ENCODE peak calls at places on chromosome 11, in six cellular contexts. A is heart left ventricle, E is HFF-Myc, H is BE2C, D is lower leg skin, W is neural progenitor cell. S is an unnamed sample.

GRCh38 chr11:33618363-33618735 is 82.3 kb downstream of the C11orf91 start:
- DNase-seq in W (no peak), E (no peak), H (no peak), A (no peak), D (no peak), S (no peak)

GRCh38 chr11:21177379-21177778 is 508.0 kb downstream of the NELL1 start:
- DNase-seq in A (no peak), D (no peak), E (no peak), W (no peak), H (no peak), S (no peak)

GRCh38 chr11:5380740-5381342 is 2.8 kb upstream of the OR51M1 start:
- DNase-seq in A (no peak), H (peak; percentile 30), D (no peak), E (peak; percentile 32), W (peak; percentile 83), S (peak; percentile 71)

GRCh38 chr11:125603207-125603606 is 10.6 kb downstream of the STT3A start:
- DNase-seq in W (no peak), E (no peak), D (no peak), A (no peak), H (no peak), S (peak; percentile 10)

GRCh38 chr11:18749681-18750319 is 23.8 kb upstream of the IGSF22 start:
- DNase-seq in D (no peak), H (peak; percentile 32), E (peak; percentile 39), A (no peak), W (no peak), S (peak; percentile 65)

GRCh38 chr11:94934362-94934761 is 39.0 kb downstream of the CWC15 start:
- DNase-seq in D (no peak), W (peak; percentile 56), A (no peak), H (peak; percentile 63), E (peak; percentile 61), S (peak; percentile 78)

GRCh38 chr11:112612283-112612849 is 348.9 kb upstream of the NCAM1 start:
- DNase-seq in A (no peak), H (peak; percentile 57), D (no peak), E (no peak), W (peak; percentile 65), S (no peak)

GRCh38 chr11:61138940-61139339 is 22.3 kb downstream of the VPS37C start:
- DNase-seq in E (no peak), H (no peak), A (no peak), D (no peak), W (no peak), S (peak; percentile 80)

GRCh38 chr11:69859275-69859934 is 40.2 kb upstream of the FGF3 start:
- DNase-seq in E (no peak), W (no peak), H (no peak), A (no peak), D (peak; percentile 39), S (no peak)

GRCh38 chr11:127451852-127452251 is 451.3 kb upstream of the KIRREL3 start:
- DNase-seq in E (no peak), D (no peak), H (no peak), W (no peak), A (peak; percentile 68), S (no peak)

GRCh38 chr11:111069076-111069475 is 176.4 kb upstream of the POU2AF2 start:
- DNase-seq in W (peak; percentile 15), H (no peak), D (no peak), A (no peak), E (peak; percentile 10), S (peak; percentile 86)

GRCh38 chr11:67664696-67665536 is 9.5 kb downstream of the ALDH3B2 start:
- DNase-seq in H (no peak), D (peak; percentile 67), A (no peak), E (no peak), W (no peak), S (no peak)

GRCh38 chr11:116563028-116563712 is 209.6 kb downstream of the BUD13 start:
- DNase-seq in W (no peak), A (no peak), H (peak; percentile 59), E (no peak), D (no peak), S (peak; percentile 44)

GRCh38 chr11:24932110-24933000 is 435.5 kb downstream of the LUZP2 start:
- DNase-seq in H (peak; percentile 42), A (no peak), E (no peak), D (peak; percentile 79), W (no peak), S (no peak)

GRCh38 chr11:77066229-77067023 is at the start of gene CAPN5:
- DNase-seq in D (peak; percentile 97), W (peak; percentile 98), A (peak; percentile 96), H (peak; percentile 98), E (peak; percentile 58), S (peak; percentile 93)
- TF ChIP-seq CTCF in D (no peak), W (peak; percentile 50), A (peak; percentile 49), H (peak; percentile 38), E (peak; percentile 29), S (peak; percentile 35)

GRCh38 chr11:1296287-1296686 is 13.1 kb downstream of the TOLLIP start:
- DNase-seq in A (no peak), D (peak; percentile 50), W (no peak), E (no peak), H (no peak), S (no peak)
- H3K4me3 ChIP-seq in A (no peak overlapping the region), D (no peak overlapping the region), W (no peak overlapping the region), E (no peak overlapping the region), H (no peak overlapping the region), S (no peak overlapping the region)

GRCh38 chr11:43558556-43559127 is 121.9 kb upstream of the HSD17B12 start:
- DNase-seq in D (peak; percentile 53), H (no peak), A (no peak), W (no peak), E (no peak), S (no peak)

GRCh38 chr11:43558056-43558455 is 122.5 kb upstream of the HSD17B12 start:
- DNase-seq in E (no peak), A (no peak), D (peak; percentile 10), W (peak; percentile 57), H (no peak), S (no peak)

GRCh38 chr11:43556892-43557291 is 123.6 kb upstream of the HSD17B12 start:
- DNase-seq in E (no peak), A (no peak), H (no peak), D (peak; percentile 52), W (no peak), S (no peak)

GRCh38 chr11:43556269-43556668 is 124.3 kb upstream of the HSD17B12 start:
- DNase-seq in D (peak; percentile 75), H (no peak), A (no peak), W (no peak), E (no peak), S (no peak)

GRCh38 chr11:43557553-43558031 is 122.9 kb upstream of the HSD17B12 start:
- DNase-seq in E (no peak), D (peak; percentile 56), A (no peak), W (peak; percentile 74), H (no peak), S (no peak)
- TF ChIP-seq CTCF in E (peak; percentile 10), D (no peak), A (peak; percentile 50), W (peak; percentile 32), H (no peak), S (peak; percentile 32)

GRCh38 chr11:65778901-65779668 is 1.7 kb downstream of the AP5B1 start:
- DNase-seq in A (no peak), H (no peak), D (peak; percentile 82), E (no peak), W (no peak), S (no peak)
- H3K4me3 ChIP-seq in A (peak overlapping the region; percentile 67), H (no peak overlapping the region), D (no peak overlapping the region), E (peak overlapping the region; percentile 76), W (peak overlapping the region; percentile 83), S (peak overlapping the region; percentile 53)

DNA sequence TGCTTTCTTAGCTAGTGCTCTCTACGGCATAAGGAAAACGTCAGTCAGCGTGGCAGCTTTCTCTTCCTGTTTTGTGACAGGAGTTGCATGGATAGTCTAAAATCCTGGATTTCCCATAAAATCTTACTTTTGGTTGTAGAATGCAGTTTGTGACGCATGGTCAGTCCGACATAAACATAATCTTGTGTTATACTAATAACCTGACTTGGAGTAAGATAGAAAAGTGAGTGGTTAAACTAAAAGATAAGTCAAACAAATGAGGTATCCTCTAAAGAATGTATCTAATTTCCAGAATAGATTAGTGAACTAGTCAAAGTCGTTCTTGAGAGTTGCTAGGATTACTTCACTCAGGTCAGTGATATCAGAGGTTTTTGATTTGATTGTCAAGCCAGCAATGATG is 157.6 kb downstream of the PGR start:
- DNase-seq in D (no peak), H (no peak), E (no peak), W (no peak), A (no peak), S (no peak)
- TF ChIP-seq CTCF in D (no peak), H (no peak), E (no peak), W (no peak), A (no peak), S (no peak)

GRCh38 chr11:66048525-66049313 is at the start of gene GAL3ST3:
- DNase-seq in E (no peak), H (no peak), A (no peak), D (no peak), W (peak; percentile 88), S (no peak)
- H3K4me3 ChIP-seq in E (no peak within 1 kb of the TSS), H (peak within 1 kb of the TSS; percentile 35), A (peak within 1 kb of the TSS; percentile 29), D (no peak within 1 kb of the TSS), W (peak within 1 kb of the TSS; percentile 86), S (peak within 1 kb of the TSS; percentile 29)

GRCh38 chr11:66489636-66490035 is 9.4 kb downstream of the DPP3 start:
- DNase-seq in H (no peak), E (no peak), W (no peak), A (no peak), D (no peak), S (no peak)

GRCh38 chr11:66493124-66493523 is 12.9 kb downstream of the DPP3 start:
- DNase-seq in A (no peak), H (no peak), W (no peak), E (no peak), D (no peak), S (no peak)

GRCh38 chr11:66492161-66492865 is 12.1 kb downstream of the DPP3 start:
- DNase-seq in H (no peak), E (no peak), D (no peak), A (no peak), W (no peak), S (peak; percentile 14)

GRCh38 chr11:66488957-66489356 is 8.7 kb downstream of the DPP3 start:
- DNase-seq in H (no peak), A (no peak), E (no peak), W (no peak), D (no peak), S (no peak)

GRCh38 chr11:66491315-66491935 is 11.2 kb downstream of the DPP3 start:
- DNase-seq in D (no peak), E (no peak), H (no peak), A (no peak), W (peak; percentile 59), S (no peak)
- TF ChIP-seq CTCF in D (no peak), E (peak; percentile 41), H (peak; percentile 49), A (no peak), W (peak; percentile 59), S (peak; percentile 65)

DNA sequence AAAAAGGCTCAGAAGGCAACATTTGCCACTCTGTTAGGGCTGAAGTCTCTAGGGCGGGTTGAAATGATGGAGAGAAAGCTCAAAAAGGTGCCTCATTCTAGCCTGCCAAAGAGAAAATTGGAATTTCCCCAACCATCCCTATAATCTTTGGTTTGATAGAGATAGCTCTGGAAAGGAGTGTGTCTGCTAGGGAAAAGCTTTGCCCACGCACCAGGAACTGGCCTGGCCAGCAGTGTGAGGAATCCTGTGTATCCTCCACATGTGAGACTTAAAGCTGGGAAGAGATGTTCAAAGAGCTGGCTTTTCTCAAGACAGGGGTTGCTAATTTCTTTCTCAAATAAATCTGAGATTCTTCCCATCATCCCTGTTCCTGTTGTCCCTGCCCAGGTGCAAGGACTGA is 193.7 kb downstream of the OPCML start:
- DNase-seq in E (no peak), W (no peak), D (no peak), H (no peak), A (no peak), S (no peak)
- H3K4me3 ChIP-seq in E (no peak overlapping the region), W (no peak overlapping the region), D (no peak overlapping the region), H (no peak overlapping the region), A (no peak overlapping the region), S (no peak overlapping the region)

GRCh38 chr11:36540998-36541397 is 26.8 kb upstream of the RAG1 start:
- DNase-seq in D (no peak), W (peak; percentile 61), E (peak; percentile 37), H (peak; percentile 47), A (no peak), S (peak; percentile 31)
- TF ChIP-seq CTCF in D (no peak), W (peak; percentile 43), E (peak; percentile 32), H (peak; percentile 56), A (peak; percentile 69), S (peak; percentile 36)